ENCODE peak calls at places on chromosomes 5 and 9, in six cellular contexts. U, H, V, T, O and N are unnamed samples.

GRCh38 chr5:158492850-158493249 is 606.9 kb downstream of the EBF1 start:
- DNase-seq in U (peak), H (no peak), V (no peak), T (peak), O (no peak), N (no peak)

GRCh38 chr5:37886207-37886905 is 46.5 kb upstream of the GDNF start:
- DNase-seq in U (peak), H (no peak), V (no peak), T (no peak), O (no peak), N (no peak)

GRCh38 chr9:30235068-30235467 is 2149.4 kb upstream of the ACO1 start:
- DNase-seq in U (no peak), H (no peak), V (no peak), T (no peak), O (no peak), N (no peak)

GRCh38 chr5:51347704-51348103 is 35.5 kb upstream of the ISL1 start:
- DNase-seq in U (no peak), H (no peak), V (no peak), T (no peak), O (no peak), N (no peak)

GRCh38 chr5:150411245-150411979 is 1.3 kb downstream of the CD74 start:
- DNase-seq in U (no peak), H (peak), V (peak), T (peak), O (no peak), N (no peak)

GRCh38 chr9:35689601-35690446 is at the start of gene TPM2:
- DNase-seq in U (peak), H (peak), V (peak), T (peak), O (peak), N (peak)

GRCh38 chr5:176943816-176944215 is 44.7 kb upstream of the HK3 start:
- DNase-seq in U (no peak), H (no peak), V (no peak), T (no peak), O (no peak), N (no peak)

GRCh38 chr9:17699615-17700315 is 120.9 kb downstream of the SH3GL2 start:
- DNase-seq in U (no peak), H (no peak), V (no peak), T (no peak), O (no peak), N (no peak)

GRCh38 chr9:105132006-105132405 is 112.4 kb upstream of the SLC44A1 start:
- DNase-seq in U (peak), H (no peak), V (no peak), T (no peak), O (no peak), N (no peak)

GRCh38 chr5:25516136-25516535 is 871.4 kb upstream of the CDH10 start:
- DNase-seq in U (no peak), H (no peak), V (no peak), T (no peak), O (no peak), N (no peak)

GRCh38 chr5:59637878-59638580 is 255.5 kb downstream of the PDE4D start:
- DNase-seq in U (peak), H (no peak), V (peak), T (no peak), O (no peak), N (no peak)

GRCh38 chr9:105117111-105117682 is 127.3 kb upstream of the SLC44A1 start:
- DNase-seq in U (no peak), H (no peak), V (no peak), T (no peak), O (no peak), N (no peak)

GRCh38 chr9:124126571-124127289 is 115.2 kb downstream of the LHX2 start:
- DNase-seq in U (peak), H (peak), V (peak), T (peak), O (peak), N (peak)

GRCh38 chr5:145245354-145245753 is 589.8 kb downstream of the PRELID2 start:
- DNase-seq in U (peak), H (no peak), V (peak), T (no peak), O (no peak), N (no peak)

GRCh38 chr5:71830626-71831539 is 111.8 kb downstream of the CARTPT start:
- DNase-seq in U (peak), H (peak), V (peak), T (peak), O (peak), N (no peak)

GRCh38 chr5:36305571-36306326 is 4.0 kb upstream of the RANBP3L start:
- DNase-seq in U (peak), H (peak), V (peak), T (peak), O (peak), N (peak)

GRCh38 chr9:121690316-121690715 is 38.9 kb downstream of the DAB2IP start:
- DNase-seq in U (no peak), H (no peak), V (no peak), T (no peak), O (no peak), N (no peak)

GRCh38 chr9:95508968-95509850 is 7.6 kb downstream of the PTCH1 start:
- DNase-seq in U (peak), H (peak), V (peak), T (peak), O (peak), N (peak)

GRCh38 chr5:110386782-110387181 is 339.7 kb downstream of the TMEM232 start:
- DNase-seq in U (peak), H (no peak), V (no peak), T (peak), O (no peak), N (no peak)

GRCh38 chr5:164335837-164336236 is 830.4 kb downstream of the MAT2B start:
- DNase-seq in U (peak), H (no peak), V (peak), T (no peak), O (no peak), N (no peak)

GRCh38 chr9:73916016-73916673 is 581.0 kb upstream of the RORB start:
- DNase-seq in U (peak), H (no peak), V (peak), T (no peak), O (no peak), N (peak)

GRCh38 chr9:115591584-115591984 is 473.6 kb upstream of the TNC start:
- DNase-seq in U (peak), H (peak), V (peak), T (peak), O (peak), N (no peak)

GRCh38 chr5:111902436-111902835 is 145.4 kb upstream of the NREP start:
- DNase-seq in U (no peak), H (no peak), V (no peak), T (no peak), O (no peak), N (no peak)

GRCh38 chr5:149777382-149777781 is 47.3 kb downstream of the PPARGC1B start:
- DNase-seq in U (peak), H (no peak), V (no peak), T (no peak), O (peak), N (no peak)

GRCh38 chr5:141742866-141743651 is 61.0 kb upstream of the ARAP3 start:
- DNase-seq in U (peak), H (no peak), V (peak), T (peak), O (no peak), N (peak)

GRCh38 chr5:66157046-66157445 is 12.9 kb downstream of the SREK1 start:
- DNase-seq in U (no peak), H (no peak), V (no peak), T (no peak), O (no peak), N (no peak)

GRCh38 chr9:133200631-133201030 is 8.4 kb downstream of the OBP2B start:
- DNase-seq in U (no peak), H (no peak), V (no peak), T (no peak), O (no peak), N (no peak)

GRCh38 chr5:78472469-78473106 is 112.2 kb downstream of the SCAMP1 start:
- DNase-seq in U (peak), H (no peak), V (peak), T (no peak), O (no peak), N (no peak)
- TF ChIP-seq CTCF in U (no peak), H (no peak), V (peak), T (no peak), O (no peak), N (no peak)

GRCh38 chr9:98806394-98807069 is 938 bp upstream of the GALNT12 start:
- DNase-seq in U (peak), H (no peak), V (no peak), T (no peak), O (no peak), N (no peak)
- TF ChIP-seq CTCF in U (no peak), H (no peak), V (peak), T (peak), O (no peak), N (no peak)

DNA sequence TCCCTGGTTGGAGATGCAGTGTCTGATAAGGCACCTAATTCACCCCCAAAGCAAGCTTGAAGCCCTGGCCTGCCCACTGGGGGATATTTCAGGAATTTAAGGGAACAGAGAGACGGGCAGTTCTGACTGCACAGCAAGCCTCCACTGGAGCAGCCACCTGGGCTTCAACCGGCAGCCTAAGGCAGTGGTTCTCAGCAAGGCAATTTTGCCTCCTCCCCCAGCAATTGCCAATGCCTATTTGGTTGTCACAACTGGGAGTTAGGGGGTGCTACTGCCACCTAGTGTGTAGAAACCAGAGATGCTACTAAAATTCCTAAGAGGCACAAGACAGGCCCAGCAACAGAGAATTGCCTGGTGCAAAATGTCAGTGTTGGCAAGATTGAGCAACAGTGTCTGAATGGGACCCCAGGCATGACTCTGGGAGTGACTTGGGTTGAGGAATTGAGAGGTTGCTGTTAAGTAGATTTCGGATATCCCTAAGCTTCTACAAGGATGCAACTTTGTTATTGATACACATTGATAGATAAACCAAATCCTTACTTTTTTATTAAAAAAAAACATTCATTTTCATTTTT is 58.7 kb upstream of the CTSL start:
- DNase-seq in U (no peak), H (no peak), V (peak), T (no peak), O (no peak), N (no peak)
- TF ChIP-seq CTCF in U (peak), H (peak), V (peak), T (peak), O (no peak), N (no peak)

GRCh38 chr5:68727931-68728330 is 365.9 kb upstream of the SLC30A5 start:
- DNase-seq in U (peak), H (no peak), V (no peak), T (no peak), O (no peak), N (no peak)

GRCh38 chr5:68725905-68726683 is 367.7 kb upstream of the SLC30A5 start:
- DNase-seq in U (no peak), H (no peak), V (no peak), T (no peak), O (no peak), N (no peak)

GRCh38 chr5:68730220-68731010 is 363.4 kb upstream of the SLC30A5 start:
- DNase-seq in U (peak), H (peak), V (peak), T (no peak), O (peak), N (no peak)

GRCh38 chr5:68731255-68731654 is 362.6 kb upstream of the SLC30A5 start:
- DNase-seq in U (no peak), H (no peak), V (no peak), T (no peak), O (no peak), N (no peak)
- TF ChIP-seq CTCF in U (no peak), H (no peak), V (no peak), T (no peak), O (no peak), N (no peak)

DNA sequence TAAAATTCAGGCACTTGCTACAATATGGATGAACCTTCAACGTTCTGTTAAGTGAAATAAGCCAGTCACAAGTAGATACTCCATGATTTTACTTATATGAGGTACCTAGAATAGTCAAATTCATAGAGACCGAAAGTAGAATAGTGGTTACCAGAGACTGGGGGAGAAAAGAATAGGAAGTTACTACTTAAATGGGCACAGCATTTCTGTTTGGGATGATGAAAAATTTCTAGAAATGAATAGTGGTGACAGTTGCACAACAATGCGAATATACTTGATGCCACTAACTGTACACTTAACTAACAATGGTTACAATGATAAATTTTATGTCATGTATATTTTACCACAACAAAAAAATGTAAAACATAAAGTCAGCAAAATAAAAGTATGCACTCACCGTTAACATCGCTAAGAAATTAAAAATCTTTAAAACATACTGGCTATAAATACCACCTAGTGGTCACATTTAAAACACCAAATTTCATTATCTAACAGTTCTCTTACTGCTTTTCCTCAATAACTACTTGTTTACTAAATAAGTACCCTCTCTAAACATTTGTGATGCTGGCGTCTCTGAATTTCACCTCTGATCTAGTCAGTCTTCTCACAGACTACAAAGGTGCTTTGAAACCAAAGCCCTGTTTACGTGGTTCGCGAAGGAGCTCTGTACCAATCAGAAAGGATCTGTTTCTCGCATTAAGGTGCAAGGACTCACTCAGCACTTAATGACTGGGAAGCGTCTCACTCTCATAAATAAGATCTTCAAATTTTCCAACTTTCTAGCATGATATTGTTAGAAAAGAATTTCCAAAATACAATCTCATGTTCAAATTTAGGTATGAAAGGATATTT is 22.7 kb downstream of the KIF3A start:
- DNase-seq in U (peak), H (no peak), V (peak), T (no peak), O (no peak), N (no peak)
- TF ChIP-seq CTCF in U (no peak), H (peak), V (peak), T (peak), O (peak), N (peak)

GRCh38 chr5:121285861-121286527 is 565.7 kb upstream of the FTMT start:
- DNase-seq in U (no peak), H (no peak), V (peak), T (no peak), O (no peak), N (no peak)
- TF ChIP-seq CTCF in U (no peak), H (no peak), V (no peak), T (no peak), O (no peak), N (no peak)

GRCh38 chr5:142780871-142781270 is 10.7 kb downstream of the ARHGAP26 start:
- DNase-seq in U (no peak), H (no peak), V (no peak), T (peak), O (no peak), N (no peak)
- TF ChIP-seq CTCF in U (no peak), H (no peak), V (no peak), T (no peak), O (no peak), N (no peak)

DNA sequence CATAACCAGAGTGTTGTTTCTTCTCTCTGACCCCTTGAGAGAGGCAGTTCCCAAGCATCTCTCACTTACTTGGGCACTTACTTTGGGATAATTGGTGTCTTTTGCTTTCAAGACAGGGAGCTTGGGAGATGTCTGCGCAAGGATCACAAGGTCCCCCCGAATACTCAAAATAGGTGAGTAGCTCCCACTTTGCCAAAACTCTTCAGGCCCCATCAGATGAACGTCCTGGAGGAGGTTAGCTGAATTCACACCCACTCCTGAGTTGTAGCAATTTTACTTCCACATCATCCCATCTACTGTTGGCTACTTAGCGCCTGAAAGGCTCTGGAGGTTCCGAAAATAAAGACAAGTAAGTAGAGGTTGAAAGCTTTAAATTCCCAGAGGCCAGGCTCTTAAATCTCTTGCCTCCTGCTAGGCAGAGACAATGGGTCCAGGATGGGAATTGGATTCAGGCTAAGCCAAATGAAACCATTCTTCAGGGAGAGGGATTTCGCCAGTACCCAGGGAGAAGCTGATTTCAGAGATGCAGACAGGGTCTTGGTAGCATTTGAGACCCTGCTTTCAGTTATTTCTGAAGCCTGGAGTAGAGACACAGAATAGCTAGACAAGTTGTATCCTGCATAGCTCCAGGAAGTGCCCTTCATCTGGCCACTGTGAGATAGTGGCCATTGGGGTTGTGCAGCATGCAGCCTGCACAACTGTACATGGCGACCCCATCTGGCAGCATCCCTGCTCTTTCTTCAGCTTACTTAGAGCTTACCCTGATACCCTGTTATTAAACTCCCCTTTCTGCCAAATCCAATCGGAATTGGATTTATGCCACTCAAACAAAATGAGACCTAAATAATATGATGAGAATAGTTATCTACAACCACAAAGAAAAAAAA is 60.1 kb downstream of the BOD1 start:
- DNase-seq in U (no peak), H (no peak), V (no peak), T (no peak), O (no peak), N (no peak)
- TF ChIP-seq CTCF in U (no peak), H (no peak), V (no peak), T (no peak), O (no peak), N (no peak)

DNA sequence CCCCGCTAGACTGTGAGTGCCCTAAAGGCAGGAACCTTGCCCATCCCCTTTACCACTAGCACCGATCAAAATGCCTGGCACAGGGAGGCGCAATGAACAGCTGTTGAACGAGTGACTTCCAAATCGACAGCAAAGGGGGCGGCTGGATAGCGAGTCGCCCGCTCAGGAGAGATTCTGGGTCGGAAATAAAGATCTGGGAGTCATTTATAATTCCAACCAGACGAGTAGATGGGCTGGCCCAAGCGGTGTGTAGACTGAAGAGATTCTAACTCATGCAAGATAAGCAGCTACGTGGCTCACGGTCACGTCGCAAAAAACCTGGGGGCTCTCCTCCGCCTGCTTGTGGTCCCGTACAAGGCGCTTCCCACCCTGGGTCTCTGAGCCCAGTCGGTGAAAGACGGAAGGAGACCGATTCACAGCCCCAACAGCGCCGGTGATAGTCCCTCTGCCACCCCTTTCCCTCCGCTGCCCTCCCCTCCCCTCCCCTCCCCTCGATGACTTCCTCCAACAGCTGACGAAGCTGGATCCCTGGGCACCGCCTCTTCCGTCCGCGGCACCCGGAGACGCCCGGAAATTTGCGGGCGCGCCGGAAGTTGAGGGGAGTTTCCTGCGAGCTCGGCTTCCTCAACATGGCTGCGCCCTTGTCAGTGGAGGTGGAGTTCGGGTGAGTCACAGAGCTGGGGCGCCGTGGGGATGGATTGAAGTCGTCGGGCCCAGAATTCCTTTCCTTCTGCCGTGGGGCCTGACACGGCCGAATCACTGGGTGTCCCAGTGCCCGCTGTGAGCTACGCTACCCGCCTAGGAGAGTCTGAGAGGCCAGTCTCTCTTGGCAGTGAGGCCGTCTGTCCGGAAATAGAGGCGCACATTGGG is at the start of gene URM1:
- DNase-seq in U (peak), H (peak), V (peak), T (peak), O (peak), N (peak)
- TF ChIP-seq CTCF in U (no peak), H (no peak), V (no peak), T (no peak), O (peak), N (no peak)